ENCODE peak calls at places on chromosomes 3 and 15, in ten cellular contexts. One of them, this sample, is unnamed.

GRCh38 chr15:89654311-89654761 is 931 bp downstream of the KIF7 start:
- DNase-seq in RWPE1: peak
- DNase-seq in caudate nucleus: no peak
- DNase-seq in upper lobe of left lung: no peak
- DNase-seq in adrenal gland: no peak
- DNase-seq in IMR-90: peak
- DNase-seq in body of pancreas: no peak
- DNase-seq in A549: no peak
- DNase-seq in hepatocyte: no peak
- DNase-seq in transverse colon: no peak
- DNase-seq in this sample: no peak

GRCh38 chr3:59809750-59810444 is 760.1 kb upstream of the CFAP20DC start:
- DNase-seq in adrenal gland: no peak
- DNase-seq in transverse colon: no peak
- DNase-seq in upper lobe of left lung: no peak
- DNase-seq in hepatocyte: peak
- DNase-seq in A549: peak
- DNase-seq in IMR-90: peak
- DNase-seq in RWPE1: peak
- DNase-seq in body of pancreas: no peak
- DNase-seq in caudate nucleus: no peak
- DNase-seq in this sample: no peak

GRCh38 chr3:27713066-27713400 is 9.1 kb downstream of the EOMES start:
- DNase-seq in A549: no peak
- DNase-seq in hepatocyte: no peak
- DNase-seq in transverse colon: no peak
- DNase-seq in adrenal gland: no peak
- DNase-seq in caudate nucleus: no peak
- DNase-seq in IMR-90: no peak
- DNase-seq in body of pancreas: no peak
- DNase-seq in RWPE1: no peak
- DNase-seq in upper lobe of left lung: no peak
- DNase-seq in this sample: no peak

GRCh38 chr15:86608461-86608860 is 528.8 kb downstream of the AGBL1 start:
- DNase-seq in caudate nucleus: no peak
- DNase-seq in IMR-90: no peak
- DNase-seq in body of pancreas: no peak
- DNase-seq in transverse colon: no peak
- DNase-seq in RWPE1: no peak
- DNase-seq in adrenal gland: no peak
- DNase-seq in upper lobe of left lung: no peak
- DNase-seq in A549: no peak
- DNase-seq in hepatocyte: peak
- DNase-seq in this sample: no peak

GRCh38 chr3:59006791-59007517 is 42.9 kb downstream of the CFAP20DC start:
- DNase-seq in adrenal gland: peak
- DNase-seq in hepatocyte: no peak
- DNase-seq in A549: no peak
- DNase-seq in transverse colon: no peak
- DNase-seq in IMR-90: peak
- DNase-seq in upper lobe of left lung: no peak
- DNase-seq in RWPE1: no peak
- DNase-seq in caudate nucleus: no peak
- DNase-seq in body of pancreas: peak
- DNase-seq in this sample: no peak

GRCh38 chr3:67620869-67621268 is 33.5 kb downstream of the SUCLG2 start:
- DNase-seq in A549: no peak
- DNase-seq in body of pancreas: no peak
- DNase-seq in upper lobe of left lung: no peak
- DNase-seq in caudate nucleus: no peak
- DNase-seq in transverse colon: no peak
- DNase-seq in hepatocyte: no peak
- DNase-seq in IMR-90: no peak
- DNase-seq in RWPE1: no peak
- DNase-seq in adrenal gland: no peak
- DNase-seq in this sample: no peak

GRCh38 chr3:13141991-13142412 is 68.8 kb upstream of the IQSEC1 start:
- DNase-seq in hepatocyte: peak
- DNase-seq in IMR-90: peak
- DNase-seq in caudate nucleus: no peak
- DNase-seq in transverse colon: no peak
- DNase-seq in A549: no peak
- DNase-seq in upper lobe of left lung: no peak
- DNase-seq in adrenal gland: peak
- DNase-seq in RWPE1: peak
- DNase-seq in body of pancreas: no peak
- DNase-seq in this sample: no peak

GRCh38 chr15:38688761-38689160 is 124.1 kb upstream of the RASGRP1 start:
- DNase-seq in hepatocyte: no peak
- DNase-seq in RWPE1: no peak
- DNase-seq in body of pancreas: no peak
- DNase-seq in IMR-90: no peak
- DNase-seq in caudate nucleus: no peak
- DNase-seq in adrenal gland: no peak
- DNase-seq in upper lobe of left lung: no peak
- DNase-seq in transverse colon: no peak
- DNase-seq in A549: no peak
- DNase-seq in this sample: no peak

GRCh38 chr15:60479711-60480110 is 769 bp upstream of the ICE2 start:
- DNase-seq in upper lobe of left lung: no peak
- DNase-seq in IMR-90: no peak
- DNase-seq in adrenal gland: no peak
- DNase-seq in RWPE1: no peak
- DNase-seq in caudate nucleus: no peak
- DNase-seq in transverse colon: no peak
- DNase-seq in A549: no peak
- DNase-seq in hepatocyte: no peak
- DNase-seq in body of pancreas: no peak
- DNase-seq in this sample: no peak

GRCh38 chr15:60479361-60479684 is 381 bp upstream of the ICE2 start:
- DNase-seq in A549: no peak
- DNase-seq in adrenal gland: no peak
- DNase-seq in IMR-90: no peak
- DNase-seq in transverse colon: no peak
- DNase-seq in upper lobe of left lung: no peak
- DNase-seq in hepatocyte: peak
- DNase-seq in body of pancreas: no peak
- DNase-seq in RWPE1: no peak
- DNase-seq in caudate nucleus: no peak
- DNase-seq in this sample: no peak

GRCh38 chr15:60480888-60481287 is 1.9 kb upstream of the ICE2 start:
- DNase-seq in RWPE1: no peak
- DNase-seq in body of pancreas: no peak
- DNase-seq in hepatocyte: no peak
- DNase-seq in upper lobe of left lung: no peak
- DNase-seq in IMR-90: no peak
- DNase-seq in caudate nucleus: no peak
- DNase-seq in transverse colon: peak
- DNase-seq in A549: no peak
- DNase-seq in adrenal gland: no peak
- DNase-seq in this sample: no peak

GRCh38 chr15:60478633-60479360 is at the start of gene ICE2:
- DNase-seq in A549: peak
- DNase-seq in caudate nucleus: peak
- DNase-seq in adrenal gland: peak
- DNase-seq in transverse colon: peak
- DNase-seq in IMR-90: peak
- DNase-seq in body of pancreas: peak
- DNase-seq in RWPE1: peak
- DNase-seq in upper lobe of left lung: peak
- DNase-seq in hepatocyte: peak
- DNase-seq in this sample: peak

GRCh38 chr15:60480149-60480548 is 1.2 kb upstream of the ICE2 start:
- DNase-seq in A549: no peak
- DNase-seq in IMR-90: no peak
- DNase-seq in transverse colon: no peak
- DNase-seq in RWPE1: no peak
- DNase-seq in hepatocyte: no peak
- DNase-seq in upper lobe of left lung: no peak
- DNase-seq in body of pancreas: no peak
- DNase-seq in adrenal gland: no peak
- DNase-seq in caudate nucleus: no peak
- DNase-seq in this sample: no peak
- H3K27ac ChIP-seq in A549: peak
- H3K27ac ChIP-seq in IMR-90: no peak
- H3K27ac ChIP-seq in transverse colon: peak
- H3K27ac ChIP-seq in RWPE1: no peak
- H3K27ac ChIP-seq in hepatocyte: no peak
- H3K27ac ChIP-seq in upper lobe of left lung: no peak
- H3K27ac ChIP-seq in body of pancreas: peak
- H3K27ac ChIP-seq in adrenal gland: no peak
- H3K27ac ChIP-seq in caudate nucleus: no peak
- H3K27ac ChIP-seq in this sample: no peak

DNA sequence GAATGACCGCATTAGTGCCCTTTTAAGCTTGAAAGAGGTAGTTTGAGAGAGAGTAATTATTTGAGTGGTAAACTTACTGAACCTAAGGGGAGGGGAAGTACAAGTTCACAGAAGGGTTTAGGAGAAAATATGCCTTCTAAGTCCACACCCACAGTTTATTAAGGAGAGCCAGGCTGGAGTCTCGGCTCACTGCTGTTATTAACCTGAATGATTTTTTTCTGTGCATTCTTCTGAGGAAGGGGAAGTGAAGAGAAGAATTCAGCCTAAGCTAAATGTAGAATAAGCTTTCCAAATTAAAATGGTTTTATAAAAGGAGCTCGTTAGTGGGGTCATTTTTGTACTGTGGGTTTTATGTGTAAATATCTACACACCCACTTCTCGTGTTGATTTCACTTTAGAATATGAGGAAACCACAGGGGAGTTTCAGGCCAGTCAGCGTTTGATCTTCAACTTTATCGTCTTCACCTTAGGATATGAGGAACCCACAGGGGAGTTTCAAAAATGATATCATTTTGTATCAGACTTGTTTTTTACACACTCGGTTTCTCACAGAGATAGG is 1.5 kb downstream of the WHAMM start:
- DNase-seq in A549: no peak
- DNase-seq in caudate nucleus: no peak
- DNase-seq in hepatocyte: no peak
- DNase-seq in IMR-90: no peak
- DNase-seq in transverse colon: no peak
- DNase-seq in adrenal gland: no peak
- DNase-seq in RWPE1: no peak
- DNase-seq in body of pancreas: no peak
- DNase-seq in upper lobe of left lung: no peak
- DNase-seq in this sample: no peak
- H3K27ac ChIP-seq in A549: peak
- H3K27ac ChIP-seq in caudate nucleus: peak
- H3K27ac ChIP-seq in hepatocyte: peak
- H3K27ac ChIP-seq in IMR-90: peak
- H3K27ac ChIP-seq in transverse colon: peak
- H3K27ac ChIP-seq in adrenal gland: peak
- H3K27ac ChIP-seq in RWPE1: peak
- H3K27ac ChIP-seq in body of pancreas: peak
- H3K27ac ChIP-seq in upper lobe of left lung: peak
- H3K27ac ChIP-seq in this sample: peak

DNA sequence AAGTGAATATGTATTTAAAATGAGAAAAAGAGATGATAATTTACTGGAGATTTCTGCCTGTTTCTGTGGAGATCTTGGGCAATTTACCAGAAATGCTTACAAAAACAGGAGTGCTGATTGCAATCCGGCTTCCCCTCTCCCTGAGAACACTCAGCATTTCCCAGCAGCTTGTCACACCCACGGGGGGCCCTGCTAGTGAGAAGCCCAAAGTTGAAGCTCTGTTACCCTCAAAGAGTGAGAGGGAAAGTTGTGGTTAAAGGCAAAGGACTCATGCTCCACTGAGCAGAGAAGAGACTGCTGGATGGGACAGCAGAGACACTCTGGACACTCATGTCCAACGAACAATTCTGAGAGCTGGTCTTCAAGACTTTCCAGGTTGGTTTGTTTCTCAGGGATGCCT is 2.9 kb downstream of the MCTP2 start:
- DNase-seq in caudate nucleus: no peak
- DNase-seq in IMR-90: no peak
- DNase-seq in adrenal gland: no peak
- DNase-seq in body of pancreas: no peak
- DNase-seq in A549: no peak
- DNase-seq in hepatocyte: peak
- DNase-seq in upper lobe of left lung: peak
- DNase-seq in transverse colon: no peak
- DNase-seq in RWPE1: no peak
- DNase-seq in this sample: no peak
- H3K27ac ChIP-seq in caudate nucleus: no peak
- H3K27ac ChIP-seq in IMR-90: no peak
- H3K27ac ChIP-seq in adrenal gland: no peak
- H3K27ac ChIP-seq in body of pancreas: peak
- H3K27ac ChIP-seq in A549: no peak
- H3K27ac ChIP-seq in hepatocyte: peak
- H3K27ac ChIP-seq in upper lobe of left lung: peak
- H3K27ac ChIP-seq in transverse colon: peak
- H3K27ac ChIP-seq in RWPE1: peak
- H3K27ac ChIP-seq in this sample: no peak

GRCh38 chr15:31333119-31333518 is 6.5 kb downstream of the KLF13 start:
- DNase-seq in transverse colon: no peak
- DNase-seq in IMR-90: no peak
- DNase-seq in RWPE1: no peak
- DNase-seq in A549: no peak
- DNase-seq in adrenal gland: no peak
- DNase-seq in hepatocyte: no peak
- DNase-seq in upper lobe of left lung: peak
- DNase-seq in body of pancreas: peak
- DNase-seq in caudate nucleus: no peak
- DNase-seq in this sample: no peak

GRCh38 chr15:31331389-31331788 is 4.8 kb downstream of the KLF13 start:
- DNase-seq in IMR-90: no peak
- DNase-seq in RWPE1: no peak
- DNase-seq in upper lobe of left lung: no peak
- DNase-seq in adrenal gland: no peak
- DNase-seq in caudate nucleus: no peak
- DNase-seq in transverse colon: no peak
- DNase-seq in body of pancreas: no peak
- DNase-seq in A549: no peak
- DNase-seq in hepatocyte: no peak
- DNase-seq in this sample: no peak

GRCh38 chr15:31330836-31331235 is 4.2 kb downstream of the KLF13 start:
- DNase-seq in adrenal gland: no peak
- DNase-seq in upper lobe of left lung: peak
- DNase-seq in RWPE1: no peak
- DNase-seq in body of pancreas: peak
- DNase-seq in hepatocyte: no peak
- DNase-seq in A549: no peak
- DNase-seq in transverse colon: no peak
- DNase-seq in IMR-90: no peak
- DNase-seq in caudate nucleus: no peak
- DNase-seq in this sample: no peak

GRCh38 chr15:31332681-31333071 is 6.0 kb downstream of the KLF13 start:
- DNase-seq in hepatocyte: no peak
- DNase-seq in caudate nucleus: no peak
- DNase-seq in body of pancreas: no peak
- DNase-seq in adrenal gland: no peak
- DNase-seq in A549: no peak
- DNase-seq in RWPE1: no peak
- DNase-seq in upper lobe of left lung: no peak
- DNase-seq in transverse colon: no peak
- DNase-seq in IMR-90: no peak
- DNase-seq in this sample: no peak

DNA sequence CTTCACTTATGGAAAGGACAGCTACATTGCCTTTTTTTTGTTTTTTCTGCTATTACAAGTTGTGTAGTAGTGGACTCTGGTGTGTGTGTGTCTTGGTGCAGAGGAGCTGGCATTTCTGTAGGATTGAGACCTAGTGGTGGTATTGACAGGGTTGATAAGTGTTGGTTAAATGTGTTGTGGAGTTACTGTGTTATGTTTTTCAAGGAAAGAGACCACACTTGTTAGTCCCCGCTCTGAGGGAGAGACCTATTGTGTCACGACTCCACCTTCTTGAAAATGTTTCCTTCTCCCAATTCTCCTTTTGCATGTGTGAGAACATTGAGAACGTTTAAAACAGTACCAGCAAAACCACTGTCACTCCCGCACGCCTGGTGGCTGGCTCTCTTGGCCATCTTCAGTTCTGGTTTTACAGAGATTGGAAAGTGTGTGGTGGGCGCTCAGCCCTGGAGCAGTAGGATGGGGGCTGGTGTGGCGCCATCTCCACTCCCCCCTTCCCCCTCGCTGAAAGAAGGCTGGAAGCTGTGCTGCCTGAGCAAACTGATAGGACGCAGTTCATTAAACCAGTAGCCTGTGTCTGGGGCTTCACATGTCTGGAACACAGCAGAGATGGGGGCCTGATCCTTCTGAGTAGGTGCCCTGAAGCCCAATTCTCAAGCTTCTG is 5.5 kb downstream of the KLF13 start:
- DNase-seq in adrenal gland: no peak
- DNase-seq in RWPE1: no peak
- DNase-seq in caudate nucleus: no peak
- DNase-seq in IMR-90: no peak
- DNase-seq in A549: no peak
- DNase-seq in transverse colon: no peak
- DNase-seq in hepatocyte: no peak
- DNase-seq in body of pancreas: no peak
- DNase-seq in upper lobe of left lung: no peak
- DNase-seq in this sample: no peak
- H3K27ac ChIP-seq in adrenal gland: no peak
- H3K27ac ChIP-seq in RWPE1: peak
- H3K27ac ChIP-seq in caudate nucleus: no peak
- H3K27ac ChIP-seq in IMR-90: no peak
- H3K27ac ChIP-seq in A549: no peak
- H3K27ac ChIP-seq in transverse colon: peak
- H3K27ac ChIP-seq in hepatocyte: no peak
- H3K27ac ChIP-seq in body of pancreas: peak
- H3K27ac ChIP-seq in upper lobe of left lung: peak
- H3K27ac ChIP-seq in this sample: no peak